ENCODE peak calls at places on chromosomes 4 and X, in five cellular contexts. U is HL-60, L is mucosa of descending colon, P is lung, W is GM20000. M is an unnamed sample.

GRCh38 chrX:50812995-50813842 is 775 bp downstream of the SHROOM4 start:
- DNase-seq in P (peak), U (peak), W (no peak), L (peak), M (peak)

GRCh38 chrX:31706456-31706855 is 634.6 kb upstream of the FTHL17 start:
- DNase-seq in P (no peak), U (no peak), L (no peak), W (no peak), M (no peak)

GRCh38 chr4:56671860-56672259 is 9.2 kb downstream of the HOPX start:
- DNase-seq in L (no peak), W (no peak), P (no peak), U (no peak), M (peak)

GRCh38 chrX:21738145-21738949 is 19.6 kb downstream of the SMPX start:
- DNase-seq in W (no peak), L (no peak), P (no peak), U (no peak), M (no peak)

GRCh38 chr4:127622923-127623754 is 9.6 kb upstream of the INTU start:
- DNase-seq in P (no peak), L (peak), W (peak), U (peak), M (peak)

GRCh38 chr4:152620915-152621314 is 58.9 kb downstream of the TMEM154 start:
- DNase-seq in U (no peak), L (no peak), W (no peak), P (no peak), M (no peak)

GRCh38 chr4:128159967-128160366 is 98.9 kb downstream of the LARP1B start:
- DNase-seq in W (no peak), U (no peak), L (no peak), P (no peak), M (peak)

GRCh38 chr4:41734366-41734765 is 14.2 kb downstream of the PHOX2B start:
- DNase-seq in W (no peak), P (no peak), U (no peak), L (no peak), M (peak)

GRCh38 chrX:14030248-14030592 is 528 bp upstream of the GEMIN8 start:
- DNase-seq in L (no peak), P (no peak), U (no peak), W (peak), M (peak)

GRCh38 chrX:43870011-43870410 is 12.2 kb downstream of the MAOB start:
- DNase-seq in U (no peak), W (no peak), L (no peak), P (no peak), M (no peak)

GRCh38 chrX:22527302-22527701 is 254.6 kb downstream of the CBLL2 start:
- DNase-seq in U (no peak), W (no peak), P (no peak), L (no peak), M (no peak)

GRCh38 chr4:15374697-15375096 is 53.1 kb upstream of the C1QTNF7 start:
- DNase-seq in L (no peak), P (no peak), U (no peak), W (no peak), M (no peak)

GRCh38 chrX:39309018-39309620 is 507.9 kb downstream of the MID1IP1 start:
- DNase-seq in P (no peak), U (no peak), L (peak), W (peak), M (peak)

GRCh38 chr4:8552581-8553205 is 27.5 kb upstream of the GPR78 start:
- DNase-seq in P (no peak), W (no peak), L (no peak), U (no peak), M (no peak)

GRCh38 chr4:11949355-11949754 is 520.7 kb upstream of the HS3ST1 start:
- DNase-seq in L (no peak), U (no peak), P (no peak), W (no peak), M (no peak)

GRCh38 chr4:11954093-11954492 is 525.4 kb upstream of the HS3ST1 start:
- DNase-seq in P (no peak), W (no peak), U (no peak), L (peak), M (peak)
- TF ChIP-seq CTCF in P (peak), W (no peak), U (peak), L (peak), M (peak)

GRCh38 chrX:153469811-153470410 is 465 bp downstream of the HAUS7 start:
- DNase-seq in P (no peak), U (peak), W (peak), L (peak), M (peak)
- TF ChIP-seq CTCF in P (no peak), U (no peak), W (no peak), L (no peak), M (peak)

DNA sequence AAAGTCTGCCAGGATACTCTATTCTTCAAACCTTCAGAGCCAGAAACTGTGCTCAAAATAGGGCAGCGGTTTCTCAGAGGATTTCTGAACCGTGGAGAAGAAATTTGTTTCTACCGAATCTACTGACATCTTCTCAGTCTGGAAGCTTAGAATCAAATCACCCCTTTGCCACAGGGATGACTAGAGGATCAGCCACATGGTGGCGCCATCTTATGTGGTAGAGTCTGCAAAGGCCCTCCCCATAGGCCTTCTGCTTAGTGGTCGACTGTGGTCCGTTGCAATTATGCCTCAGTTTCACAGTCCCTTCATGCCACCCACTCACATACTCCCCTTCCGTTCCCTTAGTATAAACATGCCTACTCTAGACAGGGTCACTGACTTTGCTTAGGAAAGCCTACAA is 680.7 kb upstream of the SPANXN1 start:
- DNase-seq in P (no peak), W (no peak), L (no peak), U (no peak), M (peak)
- TF ChIP-seq CTCF in P (no peak), W (no peak), L (no peak), U (no peak), M (no peak)

GRCh38 chr4:1534076-1534872 is 128.0 kb upstream of the NKX1-1 start:
- DNase-seq in L (no peak), W (no peak), U (no peak), P (no peak), M (no peak)

GRCh38 chr4:1532549-1533395 is 126.5 kb upstream of the NKX1-1 start:
- DNase-seq in L (no peak), U (no peak), W (no peak), P (no peak), M (no peak)

GRCh38 chr4:1530356-1530755 is 124.1 kb upstream of the NKX1-1 start:
- DNase-seq in L (no peak), U (no peak), W (no peak), P (no peak), M (no peak)

GRCh38 chr4:1533501-1534064 is 127.3 kb upstream of the NKX1-1 start:
- DNase-seq in W (no peak), L (no peak), P (no peak), U (no peak), M (no peak)

DNA sequence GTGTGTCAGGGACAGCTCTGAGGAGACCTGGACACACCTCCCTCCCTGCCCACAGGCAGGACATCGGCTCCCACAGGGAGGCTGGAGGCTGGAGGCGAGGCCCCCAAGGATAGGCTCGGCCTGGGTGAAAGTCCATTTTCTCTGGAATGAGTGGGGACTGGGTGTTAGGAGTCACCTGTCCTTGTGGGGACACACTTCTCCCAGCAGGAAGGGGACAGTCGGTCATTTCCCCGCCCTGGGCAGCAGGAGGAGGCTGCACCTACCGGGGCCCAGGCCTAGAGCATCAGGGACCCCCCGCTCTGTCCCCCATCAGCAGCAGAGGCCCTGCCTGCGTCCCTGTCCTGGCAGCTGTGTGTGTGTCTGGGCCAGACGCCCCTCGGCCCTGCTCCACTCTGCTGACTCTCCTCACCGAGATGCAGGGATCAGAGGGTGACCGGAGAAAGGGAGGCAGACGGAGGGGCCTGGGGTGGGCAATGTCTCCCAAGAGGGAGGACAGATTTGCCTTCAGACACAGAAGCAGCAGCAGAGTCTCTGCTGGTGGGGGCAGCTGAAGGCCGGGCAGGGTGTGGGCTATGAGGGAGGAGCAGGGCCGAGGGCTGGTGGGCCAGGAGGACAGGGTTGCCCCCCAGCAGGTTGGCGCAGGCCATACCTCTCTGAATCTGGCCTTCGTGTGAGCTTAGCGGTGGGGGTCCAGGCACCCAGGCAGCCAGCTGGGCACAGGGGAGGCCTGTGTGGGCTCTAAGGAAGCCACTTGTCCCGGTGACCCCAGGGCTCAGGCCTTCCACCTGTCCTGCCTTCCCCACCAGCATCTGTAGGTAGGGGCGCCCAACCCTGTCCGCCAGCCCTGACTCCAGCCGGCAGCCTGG is 125.7 kb upstream of the NKX1-1 start:
- DNase-seq in U (no peak), P (no peak), W (no peak), L (no peak), M (no peak)
- TF ChIP-seq CTCF in U (no peak), P (no peak), W (no peak), L (no peak), M (no peak)

M was measured in MCF 10A.